ENCODE peak calls at places on chromosome 20, in seven cellular contexts. L, U, A, F, D, R and Q are unnamed samples.

GRCh38 chr20:33985830-33986229 is 7.9 kb upstream of the RALY start:
- DNase-seq in F (no peak), R (no peak), D (no peak), A (no peak), U (no peak), L (no peak), Q (no peak)

GRCh38 chr20:18739785-18740184 is 73.8 kb upstream of the SCP2D1 start:
- DNase-seq in R (no peak), U (peak), D (peak), L (no peak), A (no peak), F (peak), Q (no peak)

GRCh38 chr20:3935295-3935955 is 46.2 kb downstream of the PANK2 start:
- DNase-seq in A (no peak), F (no peak), R (no peak), D (no peak), U (no peak), L (no peak), Q (no peak)

GRCh38 chr20:50628326-50628725 is 63.0 kb downstream of the RIPOR3 start:
- DNase-seq in D (no peak), U (no peak), F (no peak), A (no peak), L (no peak), R (no peak), Q (no peak)

GRCh38 chr20:35907017-35907685 is 47.2 kb downstream of the SCAND1 start:
- DNase-seq in U (no peak), A (no peak), L (no peak), F (peak), D (no peak), R (no peak), Q (no peak)

GRCh38 chr20:36573798-36574277 is 441 bp downstream of the TGIF2 start:
- DNase-seq in L (peak), D (peak), A (no peak), R (peak), F (no peak), U (no peak), Q (no peak)

GRCh38 chr20:49724637-49725606 is 11.2 kb upstream of the B4GALT5 start:
- DNase-seq in D (no peak), L (no peak), A (peak), R (no peak), U (no peak), F (peak), Q (no peak)

GRCh38 chr20:61896058-61896961 is 169.4 kb downstream of the TAF4 start:
- DNase-seq in R (peak), D (peak), L (peak), A (peak), F (no peak), U (peak), Q (no peak)

GRCh38 chr20:3559231-3559630 is 88.4 kb downstream of the ATRN start:
- DNase-seq in A (no peak), L (no peak), F (no peak), U (no peak), D (no peak), R (no peak), Q (no peak)

GRCh38 chr20:53162251-53162835 is 190.2 kb downstream of the TSHZ2 start:
- DNase-seq in F (peak), L (peak), A (peak), U (peak), D (peak), R (no peak), Q (no peak)
- TF ChIP-seq CTCF in F (no peak), L (no peak), A (no peak), U (peak), D (peak), R (peak), Q (peak)

DNA sequence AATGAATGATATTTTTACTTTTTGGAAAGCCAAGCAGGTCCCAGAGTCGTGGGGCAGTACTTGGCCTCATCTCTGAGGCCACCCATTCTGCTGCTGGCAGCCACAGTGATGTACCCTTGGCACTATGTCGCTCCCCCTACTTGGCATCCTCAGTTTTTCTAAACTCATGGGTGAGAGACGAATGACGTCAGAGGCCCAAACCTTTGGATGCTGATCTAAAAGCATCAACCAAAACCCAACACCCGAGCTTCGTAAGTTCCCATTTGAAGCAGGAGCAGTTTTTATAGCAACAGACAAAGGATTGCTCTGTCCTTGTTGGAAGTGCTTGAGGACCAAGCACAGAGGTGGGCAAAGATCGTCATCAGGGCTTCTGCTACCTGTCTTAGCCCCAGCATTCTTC is 212.9 kb downstream of the PAX1 start:
- DNase-seq in F (no peak), D (no peak), L (no peak), A (no peak), U (no peak), R (no peak), Q (no peak)
- TF ChIP-seq CTCF in F (no peak), D (no peak), L (no peak), A (no peak), U (no peak), R (no peak), Q (no peak)

GRCh38 chr20:53828673-53829085 is 235.0 kb upstream of the ZNF217 start:
- DNase-seq in D (no peak), A (peak), R (no peak), L (no peak), U (peak), F (no peak), Q (no peak)
- TF ChIP-seq CTCF in D (no peak), A (no peak), R (no peak), L (no peak), U (peak), F (no peak), Q (peak)

DNA sequence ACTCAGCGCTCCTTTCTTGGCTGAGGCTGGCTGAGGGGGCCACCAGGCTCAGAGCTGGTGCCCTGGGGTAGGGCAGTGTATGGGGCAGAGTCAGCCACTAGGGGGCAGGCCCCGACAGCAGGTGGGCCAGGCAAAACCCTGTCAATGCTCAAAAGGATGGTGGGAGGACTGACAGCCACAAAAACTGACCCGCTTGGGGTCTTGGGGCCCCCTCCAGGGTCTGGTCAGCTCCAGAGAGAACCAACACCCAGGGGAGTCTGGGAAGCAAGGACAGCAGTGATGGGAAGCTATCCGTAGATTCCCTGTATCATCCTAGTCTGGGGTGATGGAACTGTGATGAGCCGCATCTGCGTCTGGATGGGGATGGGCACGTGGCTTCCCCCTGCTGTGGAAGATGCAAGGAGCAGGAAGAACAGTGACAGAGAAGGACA is 306.9 kb downstream of the DHX35 start:
- DNase-seq in R (peak), A (no peak), U (peak), D (peak), F (no peak), L (peak), Q (no peak)
- TF ChIP-seq CTCF in R (peak), A (peak), U (peak), D (peak), F (no peak), L (peak), Q (peak)

GRCh38 chr20:64053841-64054661 is 4.6 kb upstream of the SOX18 start:
- DNase-seq in L (peak), R (no peak), U (peak), F (no peak), D (no peak), A (no peak), Q (no peak)
- TF ChIP-seq CTCF in L (peak), R (peak), U (peak), F (no peak), D (no peak), A (peak), Q (peak)

GRCh38 chr20:15643713-15644112 is 929.5 kb downstream of the KIF16B start:
- DNase-seq in R (no peak), L (no peak), F (no peak), A (no peak), U (no peak), D (no peak), Q (no peak)
- TF ChIP-seq CTCF in R (peak), L (no peak), F (no peak), A (peak), U (no peak), D (no peak), Q (peak)

DNA sequence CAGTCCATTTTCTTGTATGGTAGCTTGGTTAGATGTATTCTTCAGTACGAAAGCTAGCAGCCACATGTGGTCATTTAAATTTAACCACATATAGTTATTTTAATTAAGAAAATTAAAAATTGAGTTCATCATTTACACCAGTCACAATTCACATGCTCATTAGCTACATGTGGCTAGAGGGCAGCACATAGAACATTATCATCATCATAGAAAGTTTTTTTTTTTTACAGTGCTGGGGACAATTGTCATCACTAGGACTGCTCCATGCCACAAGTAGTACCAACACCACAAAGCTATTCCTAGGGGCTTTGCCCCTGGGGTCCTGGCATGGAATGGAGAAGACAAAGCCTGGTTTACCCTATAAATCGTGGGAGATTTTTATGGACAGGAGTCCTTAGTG is 30.5 kb downstream of the PLCB4 start:
- DNase-seq in R (no peak), F (no peak), U (no peak), A (no peak), L (no peak), D (no peak), Q (no peak)
- TF ChIP-seq CTCF in R (no peak), F (no peak), U (no peak), A (no peak), L (no peak), D (no peak), Q (peak)

DNA sequence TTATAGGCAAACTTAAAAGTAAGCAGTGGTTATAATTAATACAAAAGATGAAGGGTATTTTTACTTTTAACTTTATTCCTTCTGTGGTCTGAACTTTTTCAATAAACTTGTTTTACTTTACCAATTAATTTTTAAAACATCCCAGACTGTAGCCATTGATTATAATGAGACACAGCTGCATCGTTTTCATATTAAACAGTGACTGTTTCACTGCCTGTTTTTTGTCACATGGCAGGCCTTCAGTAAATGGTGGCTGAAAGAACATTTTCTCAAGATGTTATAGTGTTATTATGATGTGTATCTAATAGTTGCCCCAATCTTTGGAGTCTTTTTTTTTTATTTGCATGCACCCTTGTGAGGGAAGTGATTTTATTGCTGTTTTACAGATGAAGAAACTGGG is 95.1 kb downstream of the PLCB4 start:
- DNase-seq in F (no peak), D (no peak), A (no peak), R (no peak), U (no peak), L (no peak), Q (no peak)
- TF ChIP-seq CTCF in F (no peak), D (no peak), A (no peak), R (no peak), U (no peak), L (no peak), Q (no peak)

GRCh38 chr20:54220722-54221121 is 12.8 kb downstream of the PFDN4 start:
- DNase-seq in A (no peak), L (no peak), F (no peak), U (no peak), R (no peak), D (no peak), Q (no peak)

GRCh38 chr20:54221383-54221782 is 13.5 kb downstream of the PFDN4 start:
- DNase-seq in A (no peak), L (no peak), D (no peak), U (no peak), F (no peak), R (no peak), Q (no peak)

GRCh38 chr20:54217762-54218161 is 9.9 kb downstream of the PFDN4 start:
- DNase-seq in F (no peak), U (no peak), L (no peak), D (no peak), A (no peak), R (no peak), Q (no peak)

GRCh38 chr20:54218470-54218869 is 10.6 kb downstream of the PFDN4 start:
- DNase-seq in L (no peak), R (no peak), F (no peak), D (no peak), A (no peak), U (no peak), Q (no peak)

GRCh38 chr20:54219751-54220426 is 12.0 kb downstream of the PFDN4 start:
- DNase-seq in D (no peak), F (no peak), U (peak), L (no peak), R (no peak), A (peak), Q (no peak)
- TF ChIP-seq CTCF in D (no peak), F (no peak), U (peak), L (peak), R (peak), A (peak), Q (peak)

DNA sequence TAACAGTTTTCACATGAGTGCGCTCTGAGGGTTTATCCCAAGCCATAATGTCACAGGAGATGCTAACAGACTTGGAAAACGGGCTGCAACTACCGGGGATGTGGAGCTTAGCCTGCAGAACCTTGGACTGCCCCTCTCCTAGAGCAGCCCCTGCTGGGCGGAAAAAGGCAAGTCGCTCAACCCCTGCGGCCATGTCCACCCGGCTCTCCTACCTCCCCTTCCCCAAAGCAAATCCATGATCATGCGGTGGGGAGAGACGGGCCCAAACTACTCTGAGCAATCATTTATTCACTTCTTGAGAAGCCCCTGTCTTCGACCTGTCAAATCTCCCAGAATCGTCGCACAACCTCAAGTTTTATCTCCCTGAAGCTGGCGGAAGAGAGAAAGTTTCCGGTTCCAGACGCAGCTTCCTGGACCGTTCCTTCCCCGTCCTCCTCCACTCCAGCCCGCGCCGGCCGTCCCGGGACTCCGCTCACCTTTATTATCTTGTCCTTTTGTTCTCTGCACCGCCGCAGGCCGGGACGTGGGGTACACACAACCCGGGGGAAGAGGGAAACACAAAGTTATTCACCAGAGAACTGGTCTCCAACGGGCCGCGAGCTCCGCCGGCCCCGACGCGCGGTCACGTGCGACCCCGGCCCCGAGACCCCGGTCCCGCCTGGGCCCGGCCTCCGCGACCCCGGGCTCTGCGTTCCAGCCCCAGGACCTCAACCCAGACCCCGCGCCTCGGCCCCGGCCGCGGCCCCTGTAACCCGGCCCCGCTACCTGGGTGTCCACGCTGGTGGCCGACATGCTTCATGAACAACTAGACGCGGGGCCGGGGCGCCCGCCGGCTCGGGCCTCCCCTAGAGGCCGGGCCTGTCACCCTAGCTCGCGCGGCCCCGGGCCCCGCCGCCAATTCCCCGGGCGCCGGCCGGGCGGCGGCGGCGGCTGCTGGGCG is 560 bp downstream of the YTHDF1 start:
- DNase-seq in A (peak), U (peak), R (peak), D (peak), F (no peak), L (peak), Q (no peak)
- TF ChIP-seq CTCF in A (peak), U (peak), R (peak), D (peak), F (no peak), L (peak), Q (peak)